ENCODE peak calls at places on chromosomes 13 and 19, in nine cellular contexts. M is spleen, J is ovary, F is EH, A is DMS53, Q is aorta, H is left cardiac atrium, C is adipocyte, S is hypothalamus. D is an unnamed sample.

GRCh38 chr13:29920018-29920643 is 69.7 kb upstream of the UBL3 start:
- DNase-seq in M (no peak), J (no peak), F (no peak), A (no peak), Q (no peak), H (no peak), C (no peak), S (no peak), D (no peak)

GRCh38 chr13:50282016-50282415 is 266.8 kb downstream of the KCNRG start:
- DNase-seq in M (no peak), J (no peak), F (no peak), A (no peak), Q (no peak), H (no peak), C (no peak), S (no peak), D (no peak)

GRCh38 chr13:40672310-40673060 is 6.0 kb upstream of the FOXO1 start:
- DNase-seq in M (no peak), J (no peak), F (peak), A (peak), Q (no peak), H (no peak), C (peak), S (no peak), D (peak)

GRCh38 chr13:73259061-73259908 is 200.5 kb downstream of the KLF5 start:
- DNase-seq in M (no peak), J (no peak), F (peak), A (no peak), Q (no peak), H (no peak), C (no peak), S (no peak), D (no peak)

GRCh38 chr19:35959968-35960320 is 23.8 kb downstream of the LRFN3 start:
- DNase-seq in M (no peak), J (no peak), F (no peak), A (peak), Q (no peak), H (no peak), C (no peak), S (no peak), D (no peak)

GRCh38 chr19:7647156-7647555 is 10.2 kb downstream of the STXBP2 start:
- DNase-seq in M (no peak), J (no peak), F (no peak), A (no peak), Q (no peak), H (no peak), C (no peak), S (no peak), D (no peak)

GRCh38 chr13:112689498-112690241 is at the start of gene ATP11A:
- DNase-seq in M (peak), J (peak), F (peak), A (peak), Q (peak), H (peak), C (peak), S (peak), D (peak)

GRCh38 chr13:36850790-36851438 is 31.9 kb downstream of the RFXAP start:
- DNase-seq in M (no peak), J (no peak), F (peak), A (peak), Q (no peak), H (no peak), C (no peak), S (no peak), D (peak)

GRCh38 chr19:11496391-11497163 is 9.1 kb downstream of the ZNF653 start:
- DNase-seq in M (peak), J (peak), F (peak), A (peak), Q (peak), H (peak), C (peak), S (peak), D (peak)

GRCh38 chr13:111528513-111528912 is 208.1 kb downstream of the TEX29 start:
- DNase-seq in M (peak), J (no peak), F (no peak), A (no peak), Q (no peak), H (no peak), C (no peak), S (no peak), D (no peak)

GRCh38 chr13:91659583-91660415 is 261.4 kb downstream of the GPC5 start:
- DNase-seq in M (no peak), J (no peak), F (no peak), A (no peak), Q (no peak), H (no peak), C (no peak), S (no peak), D (peak)

GRCh38 chr13:104487006-104487405 is 1420.8 kb upstream of the SLC10A2 start:
- DNase-seq in M (no peak), J (no peak), F (no peak), A (no peak), Q (no peak), H (no peak), C (no peak), S (no peak), D (no peak)

GRCh38 chr13:97272526-97272925 is 50.4 kb downstream of the MBNL2 start:
- DNase-seq in M (no peak), J (no peak), F (no peak), A (no peak), Q (no peak), H (no peak), C (no peak), S (no peak), D (no peak)

GRCh38 chr13:42815686-42816085 is 34.3 kb downstream of the FAM216B start:
- DNase-seq in M (no peak), J (no peak), F (no peak), A (no peak), Q (no peak), H (no peak), C (peak), S (no peak), D (no peak)

GRCh38 chr19:8580710-8581281 is 3.6 kb upstream of the MYO1F start:
- DNase-seq in M (peak), J (peak), F (peak), A (peak), Q (peak), H (peak), C (peak), S (no peak), D (peak)

GRCh38 chr13:71621152-71622124 is 245.6 kb downstream of the DACH1 start:
- DNase-seq in M (no peak), J (no peak), F (no peak), A (peak), Q (no peak), H (no peak), C (no peak), S (no peak), D (peak)

GRCh38 chr13:64158910-64159309 is 2743.3 kb upstream of the PCDH20 start:
- DNase-seq in M (no peak), J (no peak), F (peak), A (no peak), Q (no peak), H (no peak), C (peak), S (no peak), D (no peak)

GRCh38 chr13:89783221-89783755 is 1564.2 kb upstream of the MIR17HG start:
- DNase-seq in M (peak), J (no peak), F (no peak), A (peak), Q (peak), H (no peak), C (no peak), S (no peak), D (no peak)

GRCh38 chr19:8151499-8152035 is 2.2 kb upstream of the FBN3 start:
- DNase-seq in M (no peak), J (no peak), F (no peak), A (no peak), Q (no peak), H (no peak), C (no peak), S (no peak), D (no peak)

GRCh38 chr19:2327773-2328400 is 499 bp downstream of the LSM7 start:
- DNase-seq in M (peak), J (no peak), F (peak), A (peak), Q (no peak), H (no peak), C (peak), S (no peak), D (peak)

GRCh38 chr19:55258476-55258827 is 365 bp downstream of the PPP6R1 start:
- DNase-seq in M (no peak), J (no peak), F (no peak), A (peak), Q (no peak), H (no peak), C (peak), S (no peak), D (no peak)

GRCh38 chr19:35479278-35479677 is 11.0 kb downstream of the KRTDAP start:
- DNase-seq in M (peak), J (no peak), F (no peak), A (no peak), Q (no peak), H (no peak), C (no peak), S (no peak), D (peak)

GRCh38 chr13:32017449-32017848 is 14.1 kb upstream of the FRY start:
- DNase-seq in M (no peak), J (no peak), F (no peak), A (no peak), Q (no peak), H (no peak), C (no peak), S (no peak), D (no peak)